ENCODE peak calls at places on chromosomes 7 and 10, in six cellular contexts. N is MCF 10A, T is pancreas, D is A549, X is choroid plexus epithelial cell, Y is ELR. Q is an unnamed sample.

GRCh38 chr10:44348496-44348895 is 36.4 kb downstream of the CXCL12 start:
- DNase-seq in D (no peak), X (no peak), Y (no peak), N (no peak), T (no peak), Q (no peak)

GRCh38 chr7:80916770-80917681 is 1.8 kb downstream of the SEMA3C start:
- DNase-seq in Y (peak; percentile 92), D (peak; percentile 81), X (peak; percentile 80), T (no peak), N (peak; percentile 66), Q (peak; percentile 92)

GRCh38 chr7:133854739-133855138 is 272.4 kb upstream of the LRGUK start:
- DNase-seq in Y (peak; percentile 69), X (peak; percentile 78), T (no peak), N (peak; percentile 52), D (peak; percentile 54), Q (peak; percentile 50)

GRCh38 chr7:123628829-123629228 is 26.8 kb upstream of the LMOD2 start:
- DNase-seq in N (no peak), X (no peak), D (no peak), T (no peak), Y (no peak), Q (no peak)

GRCh38 chr7:149884541-149884940 is 10.8 kb downstream of the ATP6V0E2 start:
- DNase-seq in X (no peak), Y (no peak), N (no peak), T (peak; percentile 32), D (no peak), Q (no peak)

GRCh38 chr7:112140600-112140999 is 65.6 kb downstream of the DOCK4 start:
- DNase-seq in Y (no peak), X (peak; percentile 50), N (no peak), T (no peak), D (no peak), Q (no peak)

GRCh38 chr7:42932861-42933591 is 850 bp downstream of the MRPL32 start:
- DNase-seq in X (peak; percentile 42), Y (peak; percentile 43), D (no peak), N (peak; percentile 38), T (no peak), Q (peak; percentile 38)

GRCh38 chr7:24477376-24477775 is 95.9 kb upstream of the PALS2 start:
- DNase-seq in T (no peak), D (no peak), Y (no peak), N (no peak), X (no peak), Q (no peak)

GRCh38 chr10:48804740-48805182 is 120.1 kb downstream of the WDFY4 start:
- DNase-seq in T (no peak), Y (no peak), N (no peak), D (no peak), X (no peak), Q (no peak)

GRCh38 chr7:120988591-120989299 is at the start of gene CPED1:
- DNase-seq in D (peak; percentile 8), Y (peak; percentile 80), T (peak; percentile 40), N (no peak), X (peak; percentile 86), Q (peak; percentile 96)

GRCh38 chr7:54778696-54779285 is 19.8 kb upstream of the SEC61G start:
- DNase-seq in X (no peak), D (no peak), N (no peak), T (no peak), Y (peak; percentile 53), Q (no peak)

GRCh38 chr7:47783456-47784240 is 164.6 kb downstream of the PKD1L1 start:
- DNase-seq in D (peak; percentile 89), N (peak; percentile 91), X (peak; percentile 93), Y (peak; percentile 97), T (no peak), Q (peak; percentile 99)

GRCh38 chr10:49028639-49029038 is 86.7 kb downstream of the VSTM4 start:
- DNase-seq in X (no peak), N (no peak), D (no peak), Y (no peak), T (no peak), Q (no peak)

GRCh38 chr7:88224596-88225275 is 4.9 kb upstream of the SRI start:
- DNase-seq in N (peak; percentile 52), D (peak; percentile 21), X (peak; percentile 56), T (no peak), Y (peak; percentile 64), Q (peak; percentile 48)

GRCh38 chr10:91672021-91672608 is 39.2 kb upstream of the PPP1R3C start:
- DNase-seq in D (no peak), Y (peak; percentile 88), T (no peak), N (peak; percentile 27), X (peak; percentile 58), Q (peak; percentile 78)